ENCODE peak calls at places on chromosomes 13 and 19, in five cellular contexts. One of them, this sample, is unnamed.

GRCh38 chr19:13623686-13624405 is 117.6 kb upstream of the CACNA1A start:
- DNase-seq in activated CD4-positive, alpha-beta T cell treated with anti-CD3 and anti-CD28 coated beads for 24 hours: no peak
- DNase-seq in tibial artery: no peak
- DNase-seq in fibroblast of pulmonary artery: no peak
- DNase-seq in effector memory CD8-positive, alpha-beta T cell: no peak
- DNase-seq in this sample: no peak

GRCh38 chr19:39943586-39943985 is 9.2 kb upstream of the FCGBP start:
- DNase-seq in tibial artery: no peak
- DNase-seq in activated CD4-positive, alpha-beta T cell treated with anti-CD3 and anti-CD28 coated beads for 24 hours: no peak
- DNase-seq in fibroblast of pulmonary artery: no peak
- DNase-seq in effector memory CD8-positive, alpha-beta T cell: no peak
- DNase-seq in this sample: no peak

GRCh38 chr13:94154362-94154761 is 325.1 kb downstream of the DCT start:
- DNase-seq in tibial artery: peak
- DNase-seq in effector memory CD8-positive, alpha-beta T cell: no peak
- DNase-seq in fibroblast of pulmonary artery: peak
- DNase-seq in activated CD4-positive, alpha-beta T cell treated with anti-CD3 and anti-CD28 coated beads for 24 hours: no peak
- DNase-seq in this sample: peak

GRCh38 chr13:110379905-110380341 is 72.8 kb downstream of the COL4A2 start:
- DNase-seq in tibial artery: no peak
- DNase-seq in effector memory CD8-positive, alpha-beta T cell: no peak
- DNase-seq in activated CD4-positive, alpha-beta T cell treated with anti-CD3 and anti-CD28 coated beads for 24 hours: no peak
- DNase-seq in fibroblast of pulmonary artery: no peak
- DNase-seq in this sample: no peak

GRCh38 chr19:54137913-54138776 is 583 bp downstream of the CNOT3 start:
- DNase-seq in effector memory CD8-positive, alpha-beta T cell: peak
- DNase-seq in tibial artery: no peak
- DNase-seq in activated CD4-positive, alpha-beta T cell treated with anti-CD3 and anti-CD28 coated beads for 24 hours: no peak
- DNase-seq in fibroblast of pulmonary artery: no peak
- DNase-seq in this sample: peak

GRCh38 chr19:13864513-13865242 is 12.3 kb upstream of the NANOS3 start:
- DNase-seq in activated CD4-positive, alpha-beta T cell treated with anti-CD3 and anti-CD28 coated beads for 24 hours: no peak
- DNase-seq in tibial artery: no peak
- DNase-seq in effector memory CD8-positive, alpha-beta T cell: no peak
- DNase-seq in fibroblast of pulmonary artery: no peak
- DNase-seq in this sample: peak

GRCh38 chr19:2783781-2784145 is 690 bp upstream of the SGTA start:
- DNase-seq in fibroblast of pulmonary artery: no peak
- DNase-seq in effector memory CD8-positive, alpha-beta T cell: no peak
- DNase-seq in tibial artery: no peak
- DNase-seq in activated CD4-positive, alpha-beta T cell treated with anti-CD3 and anti-CD28 coated beads for 24 hours: no peak
- DNase-seq in this sample: no peak

GRCh38 chr19:35549174-35549788 is 3.9 kb downstream of the TMEM147 start:
- DNase-seq in effector memory CD8-positive, alpha-beta T cell: peak
- DNase-seq in activated CD4-positive, alpha-beta T cell treated with anti-CD3 and anti-CD28 coated beads for 24 hours: peak
- DNase-seq in tibial artery: no peak
- DNase-seq in fibroblast of pulmonary artery: peak
- DNase-seq in this sample: peak

GRCh38 chr19:54684537-54684936 is 21.8 kb downstream of the LILRB4 start:
- DNase-seq in fibroblast of pulmonary artery: peak
- DNase-seq in effector memory CD8-positive, alpha-beta T cell: peak
- DNase-seq in tibial artery: no peak
- DNase-seq in activated CD4-positive, alpha-beta T cell treated with anti-CD3 and anti-CD28 coated beads for 24 hours: no peak
- DNase-seq in this sample: peak

GRCh38 chr13:102907016-102907756 is 61.4 kb downstream of the ERCC5 start:
- DNase-seq in fibroblast of pulmonary artery: no peak
- DNase-seq in activated CD4-positive, alpha-beta T cell treated with anti-CD3 and anti-CD28 coated beads for 24 hours: no peak
- DNase-seq in effector memory CD8-positive, alpha-beta T cell: no peak
- DNase-seq in tibial artery: no peak
- DNase-seq in this sample: no peak

GRCh38 chr13:36981156-36981743 is 17.9 kb downstream of the ALG5 start:
- DNase-seq in activated CD4-positive, alpha-beta T cell treated with anti-CD3 and anti-CD28 coated beads for 24 hours: no peak
- DNase-seq in fibroblast of pulmonary artery: peak
- DNase-seq in effector memory CD8-positive, alpha-beta T cell: no peak
- DNase-seq in tibial artery: no peak
- DNase-seq in this sample: peak

GRCh38 chr13:90552702-90553101 is 794.8 kb upstream of the MIR17HG start:
- DNase-seq in fibroblast of pulmonary artery: no peak
- DNase-seq in activated CD4-positive, alpha-beta T cell treated with anti-CD3 and anti-CD28 coated beads for 24 hours: no peak
- DNase-seq in tibial artery: no peak
- DNase-seq in effector memory CD8-positive, alpha-beta T cell: no peak
- DNase-seq in this sample: no peak

GRCh38 chr19:53157601-53158000 is 1.3 kb downstream of the ZNF347 start:
- DNase-seq in activated CD4-positive, alpha-beta T cell treated with anti-CD3 and anti-CD28 coated beads for 24 hours: no peak
- DNase-seq in effector memory CD8-positive, alpha-beta T cell: no peak
- DNase-seq in tibial artery: no peak
- DNase-seq in fibroblast of pulmonary artery: peak
- DNase-seq in this sample: peak

GRCh38 chr13:45545686-45546409 is 69.7 kb downstream of the ERICH6B start:
- DNase-seq in tibial artery: no peak
- DNase-seq in activated CD4-positive, alpha-beta T cell treated with anti-CD3 and anti-CD28 coated beads for 24 hours: no peak
- DNase-seq in effector memory CD8-positive, alpha-beta T cell: no peak
- DNase-seq in fibroblast of pulmonary artery: no peak
- DNase-seq in this sample: no peak

GRCh38 chr19:43562211-43562697 is 13.1 kb downstream of the XRCC1 start:
- DNase-seq in activated CD4-positive, alpha-beta T cell treated with anti-CD3 and anti-CD28 coated beads for 24 hours: no peak
- DNase-seq in tibial artery: no peak
- DNase-seq in fibroblast of pulmonary artery: no peak
- DNase-seq in effector memory CD8-positive, alpha-beta T cell: no peak
- DNase-seq in this sample: no peak

GRCh38 chr13:78137404-78138142 is 218.9 kb upstream of the EDNRB start:
- DNase-seq in tibial artery: no peak
- DNase-seq in activated CD4-positive, alpha-beta T cell treated with anti-CD3 and anti-CD28 coated beads for 24 hours: no peak
- DNase-seq in effector memory CD8-positive, alpha-beta T cell: peak
- DNase-seq in fibroblast of pulmonary artery: peak
- DNase-seq in this sample: peak

GRCh38 chr19:1063909-1064660 is 2.9 kb upstream of the ARHGAP45 start:
- DNase-seq in fibroblast of pulmonary artery: no peak
- DNase-seq in effector memory CD8-positive, alpha-beta T cell: no peak
- DNase-seq in tibial artery: no peak
- DNase-seq in activated CD4-positive, alpha-beta T cell treated with anti-CD3 and anti-CD28 coated beads for 24 hours: no peak
- DNase-seq in this sample: no peak

GRCh38 chr13:110361365-110361911 is 54.4 kb downstream of the COL4A2 start:
- DNase-seq in activated CD4-positive, alpha-beta T cell treated with anti-CD3 and anti-CD28 coated beads for 24 hours: no peak
- DNase-seq in effector memory CD8-positive, alpha-beta T cell: no peak
- DNase-seq in tibial artery: peak
- DNase-seq in fibroblast of pulmonary artery: peak
- DNase-seq in this sample: no peak

GRCh38 chr13:30696278-30697176 is 38.8 kb upstream of the ALOX5AP start:
- DNase-seq in tibial artery: peak
- DNase-seq in activated CD4-positive, alpha-beta T cell treated with anti-CD3 and anti-CD28 coated beads for 24 hours: no peak
- DNase-seq in fibroblast of pulmonary artery: no peak
- DNase-seq in effector memory CD8-positive, alpha-beta T cell: no peak
- DNase-seq in this sample: peak

GRCh38 chr13:52751196-52751595 is 11.6 kb upstream of the CNMD start:
- DNase-seq in effector memory CD8-positive, alpha-beta T cell: no peak
- DNase-seq in tibial artery: no peak
- DNase-seq in fibroblast of pulmonary artery: no peak
- DNase-seq in activated CD4-positive, alpha-beta T cell treated with anti-CD3 and anti-CD28 coated beads for 24 hours: no peak
- DNase-seq in this sample: no peak

GRCh38 chr13:45315520-45316167 is 25.3 kb downstream of the TPT1 start:
- DNase-seq in effector memory CD8-positive, alpha-beta T cell: no peak
- DNase-seq in tibial artery: no peak
- DNase-seq in activated CD4-positive, alpha-beta T cell treated with anti-CD3 and anti-CD28 coated beads for 24 hours: no peak
- DNase-seq in fibroblast of pulmonary artery: no peak
- DNase-seq in this sample: no peak

GRCh38 chr13:53201454-53202225 is 173.0 kb downstream of the OLFM4 start:
- DNase-seq in activated CD4-positive, alpha-beta T cell treated with anti-CD3 and anti-CD28 coated beads for 24 hours: no peak
- DNase-seq in fibroblast of pulmonary artery: no peak
- DNase-seq in effector memory CD8-positive, alpha-beta T cell: no peak
- DNase-seq in tibial artery: no peak
- DNase-seq in this sample: peak

GRCh38 chr19:32351807-32352630 is 6.6 kb downstream of the ZNF507 start:
- DNase-seq in activated CD4-positive, alpha-beta T cell treated with anti-CD3 and anti-CD28 coated beads for 24 hours: no peak
- DNase-seq in tibial artery: no peak
- DNase-seq in effector memory CD8-positive, alpha-beta T cell: no peak
- DNase-seq in fibroblast of pulmonary artery: no peak
- DNase-seq in this sample: no peak

GRCh38 chr13:81540777-81541176 is 1199.9 kb upstream of the SPRY2 start:
- DNase-seq in activated CD4-positive, alpha-beta T cell treated with anti-CD3 and anti-CD28 coated beads for 24 hours: no peak
- DNase-seq in tibial artery: no peak
- DNase-seq in fibroblast of pulmonary artery: no peak
- DNase-seq in effector memory CD8-positive, alpha-beta T cell: no peak
- DNase-seq in this sample: peak

GRCh38 chr13:79918620-79919019 is 422.3 kb downstream of the SPRY2 start:
- DNase-seq in effector memory CD8-positive, alpha-beta T cell: no peak
- DNase-seq in fibroblast of pulmonary artery: no peak
- DNase-seq in activated CD4-positive, alpha-beta T cell treated with anti-CD3 and anti-CD28 coated beads for 24 hours: no peak
- DNase-seq in tibial artery: no peak
- DNase-seq in this sample: no peak

GRCh38 chr13:113053376-113053775 is 52.2 kb upstream of the F7 start:
- DNase-seq in fibroblast of pulmonary artery: no peak
- DNase-seq in tibial artery: no peak
- DNase-seq in effector memory CD8-positive, alpha-beta T cell: no peak
- DNase-seq in activated CD4-positive, alpha-beta T cell treated with anti-CD3 and anti-CD28 coated beads for 24 hours: no peak
- DNase-seq in this sample: no peak

GRCh38 chr19:49932731-49933131 is 3.4 kb upstream of the NUP62 start:
- DNase-seq in fibroblast of pulmonary artery: no peak
- DNase-seq in activated CD4-positive, alpha-beta T cell treated with anti-CD3 and anti-CD28 coated beads for 24 hours: no peak
- DNase-seq in tibial artery: no peak
- DNase-seq in effector memory CD8-positive, alpha-beta T cell: peak
- DNase-seq in this sample: no peak

This sample was measured in left kidney.